ENCODE peak calls at places on chromosomes 3 and 15, in five cellular contexts. One of them, this sample, is unnamed.

GRCh38 chr3:94311651-94312050 is 248.8 kb downstream of the NSUN3 start:
- DNase-seq in IMR-90: no peak
- DNase-seq in H9: no peak
- DNase-seq in mesenchymal stem cell: no peak
- DNase-seq in mesendoderm: no peak
- DNase-seq in this sample: no peak

GRCh38 chr15:30023798-30024295 is 58.9 kb upstream of the GOLGA8J start:
- DNase-seq in IMR-90: peak; percentile 23
- DNase-seq in mesenchymal stem cell: no peak
- DNase-seq in H9: no peak
- DNase-seq in mesendoderm: no peak
- DNase-seq in this sample: no peak

GRCh38 chr3:146638718-146639117 is 33.6 kb upstream of the PLSCR5 start:
- DNase-seq in H9: no peak
- DNase-seq in IMR-90: no peak
- DNase-seq in mesenchymal stem cell: no peak
- DNase-seq in mesendoderm: no peak
- DNase-seq in this sample: peak; percentile 45

GRCh38 chr3:60497922-60498321 is 753.3 kb downstream of the FHIT start:
- DNase-seq in H9: no peak
- DNase-seq in mesendoderm: no peak
- DNase-seq in IMR-90: no peak
- DNase-seq in mesenchymal stem cell: no peak
- DNase-seq in this sample: no peak

GRCh38 chr3:115363071-115363470 is 216.0 kb upstream of the ZBTB20 start:
- DNase-seq in H9: no peak
- DNase-seq in IMR-90: peak; percentile 41
- DNase-seq in mesenchymal stem cell: peak; percentile 30
- DNase-seq in mesendoderm: no peak
- DNase-seq in this sample: no peak

GRCh38 chr15:101006931-101007687 is 88.0 kb downstream of the LRRK1 start:
- DNase-seq in mesendoderm: peak; percentile 86
- DNase-seq in mesenchymal stem cell: peak; percentile 80
- DNase-seq in IMR-90: peak; percentile 73
- DNase-seq in H9: peak; percentile 81
- DNase-seq in this sample: peak; percentile 92

GRCh38 chr3:81173514-81173913 is 587.9 kb downstream of the GBE1 start:
- DNase-seq in mesendoderm: peak; percentile 65
- DNase-seq in IMR-90: no peak
- DNase-seq in mesenchymal stem cell: no peak
- DNase-seq in H9: peak; percentile 25
- DNase-seq in this sample: peak; percentile 23

GRCh38 chr3:153595186-153595815 is 433.3 kb downstream of the RAP2B start:
- DNase-seq in mesendoderm: peak; percentile 60
- DNase-seq in H9: no peak
- DNase-seq in IMR-90: peak; percentile 50
- DNase-seq in mesenchymal stem cell: peak; percentile 45
- DNase-seq in this sample: peak; percentile 63

GRCh38 chr15:92693922-92694331 is 38.4 kb upstream of the FAM174B start:
- DNase-seq in mesenchymal stem cell: peak; percentile 32
- DNase-seq in IMR-90: peak; percentile 3
- DNase-seq in H9: peak; percentile 81
- DNase-seq in mesendoderm: peak; percentile 91
- DNase-seq in this sample: no peak

GRCh38 chr3:22536582-22536981 is 666.5 kb upstream of the UBE2E2 start:
- DNase-seq in IMR-90: no peak
- DNase-seq in mesendoderm: no peak
- DNase-seq in H9: no peak
- DNase-seq in mesenchymal stem cell: no peak
- DNase-seq in this sample: peak; percentile 84

GRCh38 chr3:172753125-172753524 is 2.6 kb downstream of the ECT2 start:
- DNase-seq in IMR-90: no peak
- DNase-seq in mesenchymal stem cell: no peak
- DNase-seq in H9: no peak
- DNase-seq in mesendoderm: no peak
- DNase-seq in this sample: no peak

GRCh38 chr3:117793684-117794304 is 1084.2 kb downstream of the TUSC7 start:
- DNase-seq in IMR-90: peak; percentile 19
- DNase-seq in mesendoderm: peak; percentile 36
- DNase-seq in H9: no peak
- DNase-seq in mesenchymal stem cell: no peak
- DNase-seq in this sample: no peak

GRCh38 chr3:13581485-13582365 is 32.8 kb downstream of the FBLN2 start:
- DNase-seq in IMR-90: no peak
- DNase-seq in mesenchymal stem cell: no peak
- DNase-seq in H9: no peak
- DNase-seq in mesendoderm: no peak
- DNase-seq in this sample: no peak

GRCh38 chr3:150528359-150528797 is 17.9 kb downstream of the SERP1 start:
- DNase-seq in mesenchymal stem cell: peak; percentile 56
- DNase-seq in mesendoderm: no peak
- DNase-seq in IMR-90: peak; percentile 52
- DNase-seq in H9: no peak
- DNase-seq in this sample: peak; percentile 8

GRCh38 chr3:168267179-168267578 is 171.5 kb upstream of the GOLIM4 start:
- DNase-seq in mesendoderm: no peak
- DNase-seq in mesenchymal stem cell: no peak
- DNase-seq in IMR-90: no peak
- DNase-seq in H9: no peak
- DNase-seq in this sample: no peak

GRCh38 chr3:44883999-44884431 is 9.6 kb downstream of the TGM4 start:
- DNase-seq in IMR-90: peak; percentile 95
- DNase-seq in H9: no peak
- DNase-seq in mesendoderm: peak; percentile 88
- DNase-seq in mesenchymal stem cell: peak; percentile 41
- DNase-seq in this sample: peak; percentile 15

GRCh38 chr15:40694706-40695468 is at the start of gene RAD51:
- DNase-seq in mesendoderm: peak; percentile 97
- DNase-seq in mesenchymal stem cell: peak; percentile 97
- DNase-seq in H9: peak; percentile 90
- DNase-seq in IMR-90: peak; percentile 93
- DNase-seq in this sample: peak; percentile 99
- H2AK5ac ChIP-seq in mesendoderm: no peak within 1 kb of the TSS
- H2AK5ac ChIP-seq in mesenchymal stem cell: no peak within 1 kb of the TSS
- H2AK5ac ChIP-seq in H9: no peak within 1 kb of the TSS
- H2AK5ac ChIP-seq in IMR-90: peak within 1 kb of the TSS; percentile 67
- H2AK5ac ChIP-seq in this sample: peak within 1 kb of the TSS; percentile 10

GRCh38 chr3:196193738-196194541 is 17.3 kb downstream of the ZDHHC19 start:
- DNase-seq in mesenchymal stem cell: no peak
- DNase-seq in mesendoderm: no peak
- DNase-seq in IMR-90: no peak
- DNase-seq in H9: no peak
- DNase-seq in this sample: no peak

GRCh38 chr3:196193037-196193737 is 18.0 kb downstream of the ZDHHC19 start:
- DNase-seq in mesendoderm: no peak
- DNase-seq in mesenchymal stem cell: no peak
- DNase-seq in H9: no peak
- DNase-seq in IMR-90: no peak
- DNase-seq in this sample: peak; percentile 19

GRCh38 chr3:196195664-196196255 is 15.4 kb downstream of the ZDHHC19 start:
- DNase-seq in IMR-90: no peak
- DNase-seq in mesendoderm: no peak
- DNase-seq in mesenchymal stem cell: no peak
- DNase-seq in H9: no peak
- DNase-seq in this sample: no peak

GRCh38 chr3:196192036-196193001 is 18.9 kb downstream of the ZDHHC19 start:
- DNase-seq in H9: peak; percentile 68
- DNase-seq in mesendoderm: peak; percentile 31
- DNase-seq in mesenchymal stem cell: no peak
- DNase-seq in IMR-90: no peak
- DNase-seq in this sample: no peak

DNA sequence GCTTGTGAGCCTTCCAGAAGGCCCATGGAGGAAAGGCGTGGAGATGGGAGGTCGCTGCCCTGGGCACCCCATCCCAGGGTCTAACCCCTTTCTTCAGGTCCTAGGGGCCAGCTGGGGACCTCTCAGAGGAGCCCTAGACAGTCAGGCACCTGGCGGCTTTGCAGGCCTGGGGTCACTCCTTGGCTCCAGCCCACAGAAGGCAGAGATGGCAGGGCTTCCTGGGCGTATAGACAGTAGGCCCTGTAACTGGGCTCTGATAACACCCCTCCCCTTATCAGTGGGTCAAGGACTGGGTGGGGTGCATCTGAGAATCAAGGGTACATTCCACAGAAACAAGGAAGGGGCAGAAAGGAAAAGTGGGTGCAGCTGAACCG is 16.7 kb downstream of the ZDHHC19 start:
- DNase-seq in mesendoderm: no peak
- DNase-seq in H9: no peak
- DNase-seq in IMR-90: no peak
- DNase-seq in mesenchymal stem cell: no peak
- DNase-seq in this sample: no peak
- H2AK5ac ChIP-seq in mesendoderm: no peak overlapping the region
- H2AK5ac ChIP-seq in H9: no peak overlapping the region
- H2AK5ac ChIP-seq in IMR-90: no peak overlapping the region
- H2AK5ac ChIP-seq in mesenchymal stem cell: no peak overlapping the region
- H2AK5ac ChIP-seq in this sample: no peak overlapping the region

GRCh38 chr15:28986108-28986507 is 100.3 kb downstream of the APBA2 start:
- DNase-seq in IMR-90: no peak
- DNase-seq in mesenchymal stem cell: no peak
- DNase-seq in mesendoderm: no peak
- DNase-seq in H9: no peak
- DNase-seq in this sample: no peak
- H2AK5ac ChIP-seq in IMR-90: peak overlapping the region; percentile 20
- H2AK5ac ChIP-seq in mesenchymal stem cell: no peak overlapping the region
- H2AK5ac ChIP-seq in mesendoderm: no peak overlapping the region
- H2AK5ac ChIP-seq in H9: no peak overlapping the region
- H2AK5ac ChIP-seq in this sample: no peak overlapping the region

GRCh38 chr15:26157081-26157480 is 294.0 kb upstream of the ATP10A start:
- DNase-seq in H9: no peak
- DNase-seq in mesendoderm: no peak
- DNase-seq in mesenchymal stem cell: no peak
- DNase-seq in IMR-90: no peak
- DNase-seq in this sample: no peak

GRCh38 chr15:26160343-26160742 is 297.2 kb upstream of the ATP10A start:
- DNase-seq in H9: no peak
- DNase-seq in IMR-90: no peak
- DNase-seq in mesenchymal stem cell: no peak
- DNase-seq in mesendoderm: no peak
- DNase-seq in this sample: no peak

GRCh38 chr15:26158176-26158575 is 295.0 kb upstream of the ATP10A start:
- DNase-seq in H9: no peak
- DNase-seq in mesendoderm: no peak
- DNase-seq in mesenchymal stem cell: no peak
- DNase-seq in IMR-90: no peak
- DNase-seq in this sample: no peak

GRCh38 chr15:26156041-26156440 is 292.9 kb upstream of the ATP10A start:
- DNase-seq in mesendoderm: no peak
- DNase-seq in IMR-90: no peak
- DNase-seq in mesenchymal stem cell: no peak
- DNase-seq in H9: no peak
- DNase-seq in this sample: no peak
- H2AK5ac ChIP-seq in mesendoderm: no peak overlapping the region
- H2AK5ac ChIP-seq in IMR-90: no peak overlapping the region
- H2AK5ac ChIP-seq in mesenchymal stem cell: no peak overlapping the region
- H2AK5ac ChIP-seq in H9: no peak overlapping the region
- H2AK5ac ChIP-seq in this sample: no peak overlapping the region

GRCh38 chr15:40110866-40111550 is 2.3 kb upstream of the BMF start:
- DNase-seq in H9: no peak
- DNase-seq in mesendoderm: no peak
- DNase-seq in mesenchymal stem cell: no peak
- DNase-seq in IMR-90: no peak
- DNase-seq in this sample: no peak

GRCh38 chr15:40115670-40116093 is 7.0 kb upstream of the BMF start:
- DNase-seq in mesendoderm: peak; percentile 82
- DNase-seq in H9: peak; percentile 67
- DNase-seq in IMR-90: no peak
- DNase-seq in mesenchymal stem cell: no peak
- DNase-seq in this sample: peak; percentile 28

GRCh38 chr15:40114218-40114617 is 5.5 kb upstream of the BMF start:
- DNase-seq in H9: no peak
- DNase-seq in mesendoderm: no peak
- DNase-seq in mesenchymal stem cell: no peak
- DNase-seq in IMR-90: no peak
- DNase-seq in this sample: no peak

GRCh38 chr15:40111888-40112287 is 3.2 kb upstream of the BMF start:
- DNase-seq in mesendoderm: no peak
- DNase-seq in mesenchymal stem cell: no peak
- DNase-seq in H9: no peak
- DNase-seq in IMR-90: no peak
- DNase-seq in this sample: no peak

DNA sequence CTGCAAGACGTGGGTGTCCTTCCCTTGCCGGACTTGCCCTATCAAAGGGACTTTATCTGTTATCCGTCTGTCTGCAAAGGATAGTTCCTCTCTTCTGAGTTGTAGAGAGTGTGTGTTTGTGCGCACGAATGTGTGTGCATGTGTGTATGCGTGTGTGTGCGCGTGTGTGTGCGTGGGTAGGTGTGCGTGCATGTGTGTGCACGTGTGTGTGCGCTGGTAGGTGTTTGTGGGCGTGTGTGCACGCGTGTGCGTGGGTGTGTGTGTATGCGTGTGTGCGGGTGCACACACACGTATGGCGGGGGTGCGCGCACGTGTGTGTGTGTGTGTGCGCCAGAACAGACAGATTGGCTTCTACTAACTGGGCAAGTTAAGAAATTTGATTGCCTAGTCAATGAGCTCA is 4.1 kb upstream of the BMF start:
- DNase-seq in H9: no peak
- DNase-seq in mesendoderm: no peak
- DNase-seq in IMR-90: no peak
- DNase-seq in mesenchymal stem cell: no peak
- DNase-seq in this sample: no peak
- H2AK5ac ChIP-seq in H9: no peak overlapping the region
- H2AK5ac ChIP-seq in mesendoderm: no peak overlapping the region
- H2AK5ac ChIP-seq in IMR-90: no peak overlapping the region
- H2AK5ac ChIP-seq in mesenchymal stem cell: no peak overlapping the region
- H2AK5ac ChIP-seq in this sample: no peak overlapping the region

GRCh38 chr15:75186044-75186443 is 15.6 kb upstream of the C15orf39 start:
- DNase-seq in IMR-90: no peak
- DNase-seq in mesenchymal stem cell: no peak
- DNase-seq in mesendoderm: no peak
- DNase-seq in H9: no peak
- DNase-seq in this sample: no peak
- H2AK5ac ChIP-seq in IMR-90: no peak overlapping the region
- H2AK5ac ChIP-seq in mesenchymal stem cell: no peak overlapping the region
- H2AK5ac ChIP-seq in mesendoderm: no peak overlapping the region
- H2AK5ac ChIP-seq in H9: no peak overlapping the region
- H2AK5ac ChIP-seq in this sample: no peak overlapping the region

GRCh38 chr3:159800434-159801121 is 188.1 kb upstream of the IL12A start:
- DNase-seq in H9: no peak
- DNase-seq in IMR-90: no peak
- DNase-seq in mesenchymal stem cell: no peak
- DNase-seq in mesendoderm: no peak
- DNase-seq in this sample: no peak
- H2AK5ac ChIP-seq in H9: no peak overlapping the region
- H2AK5ac ChIP-seq in IMR-90: peak overlapping the region; percentile 43
- H2AK5ac ChIP-seq in mesenchymal stem cell: peak overlapping the region; percentile 69
- H2AK5ac ChIP-seq in mesendoderm: no peak overlapping the region
- H2AK5ac ChIP-seq in this sample: no peak overlapping the region